ENCODE peak calls at places on chromosomes 6 and 20, in six cellular contexts. X is upper lobe of right lung, D is osteoblast, Q is A549, W is fibroblast of mammary gland, N is PC-3. K is an unnamed sample.

GRCh38 chr20:17960927-17961599 is 7.5 kb downstream of the SNX5 start:
- DNase-seq in X (no peak), W (peak; percentile 79), D (no peak), Q (no peak), N (no peak), K (peak; percentile 87)

GRCh38 chr6:45816674-45817297 is 198.9 kb downstream of the CLIC5 start:
- DNase-seq in W (no peak), Q (no peak), D (no peak), N (no peak), X (no peak), K (peak; percentile 84)

GRCh38 chr6:128172752-128173151 is 271.9 kb upstream of the THEMIS start:
- DNase-seq in X (no peak), D (no peak), N (no peak), W (no peak), Q (no peak), K (no peak)

GRCh38 chr20:19992996-19993908 is 23.9 kb upstream of the NAA20 start:
- DNase-seq in W (peak; percentile 87), Q (peak; percentile 89), N (peak; percentile 91), X (no peak), D (no peak), K (peak; percentile 94)

GRCh38 chr20:54865273-54865672 is 389.9 kb downstream of the DOK5 start:
- DNase-seq in W (no peak), N (no peak), D (peak; percentile 3), X (no peak), Q (no peak), K (no peak)

GRCh38 chr20:13029687-13030510 is 21.1 kb downstream of the SPTLC3 start:
- DNase-seq in D (no peak), W (peak; percentile 92), X (no peak), N (peak; percentile 99), Q (peak; percentile 84), K (peak; percentile 71)

GRCh38 chr6:150196942-150197745 is 54.3 kb downstream of the PPP1R14C start:
- DNase-seq in Q (no peak), W (no peak), X (no peak), N (no peak), D (peak; percentile 59), K (no peak)

GRCh38 chr6:52328721-52329120 is 33.2 kb upstream of the PAQR8 start:
- DNase-seq in W (no peak), N (no peak), D (no peak), X (no peak), Q (no peak), K (no peak)

GRCh38 chr6:111791415-111791814 is 81.8 kb downstream of the FYN start:
- DNase-seq in N (no peak), X (no peak), Q (no peak), W (peak; percentile 38), D (no peak), K (peak; percentile 54)

GRCh38 chr6:181049-181654 is 111.1 kb upstream of the DUSP22 start:
- DNase-seq in D (no peak), X (no peak), Q (no peak), N (no peak), W (no peak), K (no peak)

GRCh38 chr6:143236151-143236788 is 175.6 kb downstream of the AIG1 start:
- DNase-seq in W (peak; percentile 63), N (peak; percentile 44), Q (peak; percentile 1), X (no peak), D (no peak), K (no peak)

GRCh38 chr6:18503588-18504231 is 116.6 kb downstream of the RNF144B start:
- DNase-seq in Q (peak; percentile 76), X (no peak), W (peak; percentile 81), D (peak; percentile 85), N (peak; percentile 81), K (peak; percentile 77)

GRCh38 chr20:38473353-38473795 is 731 bp downstream of the RALGAPB start:
- DNase-seq in W (peak; percentile 31), N (peak; percentile 40), Q (peak; percentile 25), D (no peak), X (no peak), K (peak; percentile 19)
- TF ChIP-seq CTCF in W (peak; percentile 16), N (peak; percentile 36), Q (no peak), D (peak; percentile 18), X (no peak), K (no peak)

GRCh38 chr20:50450493-50450826 is 59.7 kb upstream of the PTPN1 start:
- DNase-seq in Q (no peak), W (no peak), N (no peak), X (no peak), D (no peak), K (no peak)

GRCh38 chr20:50447817-50448216 is 62.4 kb upstream of the PTPN1 start:
- DNase-seq in W (no peak), Q (no peak), N (no peak), X (no peak), D (no peak), K (no peak)

GRCh38 chr20:50453533-50453932 is 56.6 kb upstream of the PTPN1 start:
- DNase-seq in X (no peak), Q (no peak), D (no peak), W (no peak), N (no peak), K (no peak)

GRCh38 chr20:50449789-50450492 is 60.2 kb upstream of the PTPN1 start:
- DNase-seq in X (no peak), D (no peak), W (no peak), N (no peak), Q (no peak), K (no peak)

DNA sequence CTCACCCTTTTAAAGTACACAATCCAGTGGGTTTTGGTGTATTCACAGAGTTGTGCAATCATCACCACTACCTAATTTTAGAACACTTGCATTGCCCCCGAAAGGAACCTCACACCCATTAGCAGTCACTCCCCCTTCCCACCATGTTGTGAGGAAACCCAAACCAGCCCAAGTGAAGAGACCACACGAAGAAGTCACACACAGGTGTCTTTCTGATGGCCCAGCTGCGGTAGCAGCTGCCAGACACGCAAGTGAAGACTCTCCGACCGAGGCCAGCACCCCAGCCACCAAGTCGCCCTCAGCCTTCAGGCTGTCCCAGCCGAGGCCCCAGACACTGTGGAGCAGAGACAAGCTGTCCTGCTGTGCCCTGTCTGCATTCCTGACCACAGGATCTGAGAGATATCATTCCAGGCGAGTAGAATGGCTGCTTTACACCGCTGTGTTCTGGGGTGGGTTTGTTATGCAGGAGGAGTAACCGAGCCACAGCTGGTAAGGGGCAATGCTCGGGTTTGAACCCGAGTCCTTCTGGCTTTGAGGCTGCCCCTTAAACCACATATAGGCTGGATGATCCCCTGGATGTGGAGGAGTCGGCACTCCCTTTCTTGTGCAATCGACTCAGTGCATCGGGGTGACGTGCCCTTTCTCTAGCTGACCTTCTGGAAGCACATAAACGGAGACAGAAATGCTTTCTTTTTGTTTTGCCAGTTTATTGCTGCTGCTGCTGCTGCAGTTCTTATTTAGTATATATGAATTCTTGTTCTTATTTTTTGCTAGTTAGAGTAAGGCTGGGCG is 59.0 kb upstream of the PTPN1 start:
- DNase-seq in N (no peak), D (peak; percentile 87), X (no peak), Q (peak; percentile 57), W (peak; percentile 71), K (peak; percentile 96)
- H3K4me3 ChIP-seq in N (no peak overlapping the region), D (peak overlapping the region; percentile 60), X (peak overlapping the region; percentile 25), Q (no peak overlapping the region), W (no peak overlapping the region), K (peak overlapping the region; percentile 38)

GRCh38 chr20:33944914-33945313 is 48.8 kb upstream of the RALY start:
- DNase-seq in Q (no peak), X (no peak), D (no peak), N (no peak), W (no peak), K (no peak)

GRCh38 chr20:33951171-33951570 is 42.5 kb upstream of the RALY start:
- DNase-seq in Q (no peak), N (no peak), W (no peak), X (no peak), D (no peak), K (no peak)

GRCh38 chr20:33945391-33946079 is 48.2 kb upstream of the RALY start:
- DNase-seq in W (peak; percentile 91), N (peak; percentile 58), D (peak; percentile 83), Q (peak; percentile 11), X (no peak), K (peak; percentile 62)

GRCh38 chr20:33948480-33948879 is 45.2 kb upstream of the RALY start:
- DNase-seq in N (no peak), W (no peak), D (no peak), Q (peak; percentile 13), X (no peak), K (no peak)

GRCh38 chr20:33947709-33948295 is 45.9 kb upstream of the RALY start:
- DNase-seq in Q (peak; percentile 88), X (no peak), W (peak; percentile 71), N (peak; percentile 45), D (no peak), K (peak; percentile 49)
- TF ChIP-seq CTCF in Q (peak; percentile 34), X (peak; percentile 52), W (peak; percentile 77), N (peak; percentile 79), D (peak; percentile 44), K (peak; percentile 62)

DNA sequence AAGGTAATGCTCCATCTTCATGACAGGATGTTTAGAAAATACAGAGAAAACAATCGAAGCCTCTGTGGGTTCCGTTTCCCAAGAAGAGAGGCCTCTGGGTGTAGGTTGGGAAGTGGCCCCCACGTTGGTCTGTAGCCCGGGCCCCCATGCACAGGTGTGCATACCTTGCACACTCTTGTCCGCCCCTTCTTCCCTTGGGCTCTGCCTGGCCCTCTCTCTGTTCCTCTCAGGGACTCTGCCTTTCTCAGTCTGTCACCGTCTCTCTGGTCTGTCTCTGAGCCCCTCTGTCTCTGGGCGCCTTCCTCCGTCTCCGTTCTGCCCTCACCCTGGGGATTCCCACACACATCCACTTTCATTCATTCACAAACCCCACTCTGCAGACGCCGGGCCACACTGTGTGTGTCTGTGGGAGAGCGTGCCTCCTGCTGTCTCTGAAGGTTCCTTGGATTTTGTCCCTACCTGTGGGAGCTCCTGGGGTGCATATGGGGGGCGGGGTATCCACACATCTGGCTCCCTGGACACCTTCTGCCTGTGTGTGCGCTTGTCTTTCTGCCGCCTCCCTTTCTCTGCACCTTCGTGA is 75.2 kb downstream of the SRC start:
- DNase-seq in N (no peak), D (peak; percentile 61), W (no peak), X (no peak), Q (no peak), K (no peak)
- H3K4me3 ChIP-seq in N (no peak overlapping the region), D (no peak overlapping the region), W (no peak overlapping the region), X (no peak overlapping the region), Q (no peak overlapping the region), K (no peak overlapping the region)

GRCh38 chr20:10171864-10172751 is 46.5 kb upstream of the SNAP25 start:
- DNase-seq in N (peak; percentile 60), Q (peak; percentile 84), X (peak; percentile 72), W (peak; percentile 43), D (peak; percentile 91), K (peak; percentile 23)
- TF ChIP-seq CTCF in N (no peak), Q (peak; percentile 20), X (no peak), W (no peak), D (no peak), K (no peak)